ENCODE peak calls at places on chromosomes 6 and 20, in eight cellular contexts. R is transverse colon, M is sigmoid colon, V is A549, U is stomach, A is HepG2, N is ovary, O is suprapubic skin. W is an unnamed sample.

GRCh38 chr20:62117658-62118057 is 4.6 kb upstream of the LSM14B start:
- DNase-seq in R (peak; percentile 48), N (no peak), U (peak; percentile 49), A (no peak), M (no peak), V (no peak), O (no peak), W (peak; percentile 76)

GRCh38 chr20:51985013-51985415 is 182.7 kb upstream of the SALL4 start:
- DNase-seq in M (no peak), U (no peak), O (no peak), N (no peak), A (peak; percentile 54), V (peak; percentile 89), R (no peak), W (no peak)

GRCh38 chr6:13068558-13069210 is 259.7 kb downstream of the TBC1D7 start:
- DNase-seq in U (no peak), R (no peak), M (no peak), O (no peak), A (no peak), N (no peak), V (no peak), W (no peak)

GRCh38 chr6:29071831-29072723 is 15.0 kb downstream of the OR2B3 start:
- DNase-seq in U (no peak), R (peak; percentile 8), A (peak; percentile 61), V (peak; percentile 36), O (no peak), N (no peak), M (no peak), W (no peak)

GRCh38 chr6:143549221-143549620 is 37.7 kb upstream of the FUCA2 start:
- DNase-seq in O (no peak), U (no peak), R (no peak), A (no peak), N (no peak), V (no peak), M (no peak), W (no peak)

GRCh38 chr20:63316502-63316921 is 23.5 kb downstream of the COL20A1 start:
- DNase-seq in M (peak; percentile 46), V (no peak), R (no peak), A (no peak), N (peak; percentile 7), U (no peak), O (no peak), W (no peak)

GRCh38 chr20:31593221-31594001 is 11.7 kb upstream of the ID1 start:
- DNase-seq in A (peak; percentile 95), M (no peak), R (peak; percentile 94), U (peak; percentile 81), N (no peak), V (peak; percentile 96), O (no peak), W (peak; percentile 76)

GRCh38 chr20:10642859-10643559 is 30.8 kb downstream of the JAG1 start:
- DNase-seq in M (no peak), N (no peak), A (no peak), U (no peak), R (no peak), O (no peak), V (no peak), W (no peak)

GRCh38 chr20:63586797-63587196 is 12.8 kb upstream of the HELZ2 start:
- DNase-seq in R (no peak), A (no peak), U (no peak), O (no peak), M (no peak), V (no peak), N (no peak), W (peak; percentile 46)

GRCh38 chr6:141719476-141719875 is 413.2 kb upstream of the GJE1 start:
- DNase-seq in U (no peak), V (no peak), M (no peak), A (no peak), N (no peak), O (no peak), R (no peak), W (no peak)

GRCh38 chr6:75268121-75268987 is 16.2 kb downstream of the TMEM30A start:
- DNase-seq in A (no peak), N (no peak), R (no peak), O (no peak), U (no peak), V (no peak), M (no peak), W (no peak)

DNA sequence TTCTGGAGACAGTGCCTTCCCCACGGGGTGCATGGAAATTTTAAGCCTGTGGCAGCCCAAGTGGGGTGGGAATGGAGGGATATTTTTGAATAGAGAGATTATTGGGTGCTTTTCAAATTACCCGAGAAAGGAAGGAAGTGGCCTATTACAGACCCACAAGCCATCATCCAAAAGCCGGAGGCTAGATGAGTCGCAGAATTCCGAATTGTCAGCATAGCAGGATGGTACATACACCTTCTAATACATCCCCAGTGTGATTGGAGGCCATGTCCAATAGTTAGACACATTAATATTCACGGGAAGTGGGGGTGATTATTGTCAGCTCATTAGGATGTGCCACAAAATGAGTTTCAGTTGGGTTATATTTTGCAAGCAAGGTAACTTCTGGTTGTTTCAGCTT is 133.0 kb downstream of the FIG4 start:
- DNase-seq in R (no peak), O (no peak), A (no peak), M (no peak), N (no peak), V (no peak), U (no peak), W (no peak)
- H3K4me1 ChIP-seq in R (no peaks in the 10 kb centered on the region), O (no peaks in the 10 kb centered on the region), A (no peaks in the 10 kb centered on the region), M (no peaks in the 10 kb centered on the region), N (no peaks in the 10 kb centered on the region), V (no peaks in the 10 kb centered on the region), U (no peaks in the 10 kb centered on the region), W (no peaks in the 10 kb centered on the region)

DNA sequence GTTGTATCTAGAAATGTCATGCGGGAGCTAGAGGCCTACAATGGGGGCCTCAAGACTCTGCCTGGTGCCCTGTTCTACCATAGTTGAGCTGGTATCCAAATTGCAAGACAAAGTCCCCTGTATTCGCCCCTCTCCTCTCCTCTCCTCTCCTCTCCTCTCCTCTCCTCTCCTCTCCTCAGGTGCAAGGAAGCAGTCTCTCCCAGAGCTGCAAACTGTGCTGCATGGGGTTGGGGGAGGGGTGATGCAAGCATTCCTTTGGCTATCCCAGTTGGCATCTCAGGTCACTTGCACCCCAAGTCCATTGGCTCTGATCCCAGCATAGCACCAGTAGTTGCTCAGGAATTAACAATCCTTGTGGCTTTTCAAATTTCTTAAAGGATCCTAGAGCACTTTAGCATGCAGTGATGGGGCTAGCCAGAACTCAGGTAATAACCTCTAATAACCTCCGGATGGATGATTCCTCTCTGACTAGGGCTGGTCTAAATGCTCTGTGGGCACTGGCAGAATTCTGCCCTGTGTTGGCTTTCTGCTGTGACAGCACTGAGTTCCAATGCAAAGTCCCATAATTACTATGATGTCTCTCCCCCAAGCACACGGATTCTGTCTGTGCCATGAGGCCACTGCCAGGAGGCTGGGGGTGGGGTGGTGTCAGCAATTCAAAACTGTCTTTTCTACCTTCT is 35.3 kb downstream of the TAF11 start:
- DNase-seq in V (no peak), O (no peak), R (no peak), M (no peak), N (no peak), U (no peak), A (no peak), W (no peak)
- TF ChIP-seq EP300 in V (no peak), O (no peak), R (no peak), M (no peak), N (no peak), U (no peak), A (no peak), W (no peak)

GRCh38 chr20:60221593-60221992 is 263.4 kb downstream of the CDH26 start:
- DNase-seq in A (no peak), M (no peak), N (no peak), U (no peak), V (no peak), R (no peak), O (no peak), W (no peak)

GRCh38 chr20:60222497-60222896 is 264.3 kb downstream of the CDH26 start:
- DNase-seq in R (no peak), N (no peak), V (no peak), M (no peak), O (no peak), U (no peak), A (no peak), W (no peak)

GRCh38 chr20:60228255-60228654 is 270.0 kb downstream of the CDH26 start:
- DNase-seq in N (no peak), A (no peak), M (no peak), R (no peak), O (no peak), V (no peak), U (no peak), W (peak; percentile 61)

GRCh38 chr20:60223174-60223573 is 265.0 kb downstream of the CDH26 start:
- DNase-seq in N (no peak), V (no peak), M (no peak), O (no peak), U (no peak), A (no peak), R (no peak), W (no peak)

DNA sequence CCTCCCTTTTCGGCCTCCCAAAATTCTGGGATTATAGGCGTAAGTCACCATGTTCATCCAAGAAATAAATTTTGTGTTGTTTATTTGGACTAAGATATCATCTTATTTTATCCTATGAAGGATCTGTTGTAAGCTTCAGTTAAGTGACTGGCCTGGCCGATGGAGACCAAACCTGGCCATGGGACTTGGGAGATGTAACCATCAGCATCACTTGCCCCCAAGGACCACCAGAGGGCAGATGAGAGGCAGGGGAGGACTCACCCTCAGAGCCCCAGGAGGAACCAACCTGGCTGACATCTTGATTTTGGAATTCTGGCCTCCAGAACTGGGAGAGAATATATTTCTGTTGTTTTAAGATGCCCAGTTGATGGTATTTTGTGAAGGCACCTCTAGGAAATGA is 266.7 kb downstream of the CDH26 start:
- DNase-seq in O (no peak), M (no peak), N (no peak), U (no peak), R (no peak), V (peak; percentile 22), A (peak; percentile 38), W (no peak)
- TF ChIP-seq CTCF in O (no peak), M (no peak), N (no peak), U (no peak), R (no peak), V (no peak), A (peak; percentile 68), W (no peak)

GRCh38 chr6:35342258-35343091 is at the start of gene PPARD:
- DNase-seq in N (peak; percentile 98), O (peak; percentile 99), A (peak; percentile 93), U (peak; percentile 99), V (peak; percentile 84), R (peak; percentile 99), M (peak; percentile 99), W (peak; percentile 99)

GRCh38 chr6:35343835-35344550 is 1.6 kb downstream of the PPARD start:
- DNase-seq in V (no peak), N (no peak), M (peak; percentile 28), O (no peak), A (no peak), U (no peak), R (no peak), W (no peak)

GRCh38 chr6:35341557-35341956 is 801 bp upstream of the PPARD start:
- DNase-seq in A (no peak), R (no peak), M (no peak), U (no peak), O (no peak), V (no peak), N (no peak), W (peak; percentile 49)

GRCh38 chr6:35343092-35343834 is 905 bp downstream of the PPARD start:
- DNase-seq in M (peak; percentile 81), V (no peak), U (peak; percentile 43), N (peak; percentile 53), A (no peak), R (peak; percentile 47), O (no peak), W (peak; percentile 47)
- H3K4me1 ChIP-seq in M (no peaks in the 10 kb centered on the region), V (peaks cover 8% of the 10 kb centered on the region), U (peaks cover 47% of the 10 kb centered on the region), N (peaks cover 2% of the 10 kb centered on the region), A (peaks cover 40% of the 10 kb centered on the region), R (peaks cover 14% of the 10 kb centered on the region), O (peaks cover 32% of the 10 kb centered on the region), W (peaks cover 19% of the 10 kb centered on the region)

GRCh38 chr6:158018851-158019361 is 37.2 kb downstream of the SYNJ2 start:
- DNase-seq in N (no peak), V (no peak), R (no peak), O (no peak), U (no peak), A (no peak), M (no peak), W (no peak)
- TF ChIP-seq EP300 in N (no peak), V (no peak), R (no peak), O (no peak), U (no peak), A (no peak), M (no peak), W (no peak)